ENCODE peak calls at places on chromosomes 11 and 22, in ten cellular contexts. M is astrocyte of the spinal cord; Q is fibroblast of villous mesenchyme; Y is T-cell; K is NAMALWA; G is activated CD4-positive, alpha-beta T cell treated with anti-CD3 and anti-CD28 coated beads, Interleukin-2, amount 50 U/mL, for 1 hour; N is Calu3; D is ACHN; S is cardiac muscle cell; V is AG08396. I is an unnamed sample.
A peak's percentile ranks its signal among the peaks of the same experiment; 100 is the strongest.

GRCh38 chr11:121446752-121447156 is 5.4 kb upstream of the SORL1 start:
- DNase-seq in N (no peak), M (peak; percentile 33), Q (peak; percentile 24), Y (no peak), S (peak; percentile 19), K (peak; percentile 50), V (no peak), G (no peak), D (no peak), I (peak; percentile 49)

GRCh38 chr11:31199403-31199802 is 170.1 kb downstream of the DCDC1 start:
- DNase-seq in Y (no peak), D (no peak), S (no peak), N (no peak), G (no peak), M (no peak), K (no peak), V (no peak), Q (no peak), I (no peak)

GRCh38 chr11:117930668-117931330 is 1.6 kb upstream of the TMPRSS13 start:
- DNase-seq in Q (no peak), Y (no peak), V (no peak), D (no peak), S (no peak), N (no peak), M (no peak), K (no peak), G (no peak), I (no peak)

GRCh38 chr11:68312780-68313573 is 586 bp downstream of the LRP5 start:
- DNase-seq in V (peak; percentile 62), N (no peak), Y (no peak), K (no peak), D (no peak), S (no peak), M (no peak), Q (peak; percentile 20), G (no peak), I (no peak)

GRCh38 chr22:43377486-43377995 is 34.3 kb upstream of the MPPED1 start:
- DNase-seq in S (peak; percentile 37), M (no peak), Y (no peak), D (no peak), K (no peak), N (no peak), V (no peak), G (no peak), Q (no peak), I (no peak)

GRCh38 chr22:45485271-45485670 is 17.4 kb upstream of the FBLN1 start:
- DNase-seq in Q (peak; percentile 86), M (no peak), K (no peak), V (no peak), Y (no peak), G (no peak), N (no peak), D (no peak), S (no peak), I (no peak)

GRCh38 chr22:30969532-30970355 is 679 bp downstream of the TUG1 start:
- DNase-seq in Y (peak; percentile 9), M (peak; percentile 44), Q (peak; percentile 61), D (peak; percentile 46), S (peak; percentile 64), N (peak; percentile 45), V (peak; percentile 64), G (peak; percentile 32), K (peak; percentile 69), I (peak; percentile 36)

GRCh38 chr11:117430293-117430955 is 102.8 kb downstream of the CEP164 start:
- DNase-seq in Q (no peak), S (no peak), Y (no peak), K (no peak), N (no peak), M (no peak), D (no peak), G (no peak), V (no peak), I (no peak)

GRCh38 chr11:6431861-6432260 is 8.9 kb downstream of the HPX start:
- DNase-seq in S (peak; percentile 64), N (no peak), Q (no peak), D (peak; percentile 93), V (peak; percentile 42), G (no peak), M (peak; percentile 50), Y (no peak), K (no peak), I (peak; percentile 40)

GRCh38 chr11:63761173-63761572 is 7.4 kb downstream of the ZFTA start:
- DNase-seq in N (no peak), V (no peak), Q (no peak), S (no peak), Y (no peak), D (no peak), M (no peak), K (no peak), G (no peak), I (no peak)

GRCh38 chr11:19368726-19369364 is 128.1 kb upstream of the E2F8 start:
- DNase-seq in Y (no peak), M (peak; percentile 49), D (no peak), N (no peak), S (peak; percentile 80), G (no peak), Q (peak; percentile 67), V (no peak), K (no peak), I (peak; percentile 38)

GRCh38 chr22:21889251-21889990 is 22.0 kb upstream of the MAPK1 start:
- DNase-seq in N (no peak), S (no peak), D (no peak), V (no peak), M (no peak), G (no peak), Q (no peak), K (no peak), Y (no peak), I (no peak)

GRCh38 chr11:68142028-68142412 is 20.8 kb upstream of the CHKA start:
- DNase-seq in D (no peak), N (peak; percentile 73), V (no peak), K (peak; percentile 51), Y (no peak), G (peak; percentile 42), M (no peak), Q (no peak), S (no peak), I (no peak)

GRCh38 chr22:36462475-36462790 is 19.0 kb downstream of the TXN2 start:
- DNase-seq in S (no peak), V (no peak), Y (no peak), Q (no peak), K (no peak), D (no peak), N (no peak), M (no peak), G (no peak), I (no peak)

GRCh38 chr11:94068764-94069163 is 47.6 kb downstream of the HEPHL1 start:
- DNase-seq in K (no peak), D (no peak), Y (no peak), S (no peak), V (no peak), N (no peak), G (no peak), Q (no peak), M (no peak), I (no peak)

GRCh38 chr11:3944198-3944597 is 88.7 kb downstream of the STIM1 start:
- DNase-seq in M (no peak), S (peak; percentile 44), G (no peak), Y (no peak), Q (no peak), K (no peak), V (no peak), D (no peak), N (no peak), I (no peak)

GRCh38 chr11:726278-726915 is 20.4 kb downstream of the EPS8L2 start:
- DNase-seq in G (peak; percentile 47), S (peak; percentile 30), M (peak; percentile 39), Y (no peak), D (no peak), N (no peak), K (peak; percentile 71), Q (peak; percentile 20), V (peak; percentile 71), I (peak; percentile 64)

GRCh38 chr22:37431811-37432707 is 4.8 kb upstream of the ELFN2 start:
- DNase-seq in Y (no peak), G (no peak), N (peak; percentile 79), K (no peak), Q (peak; percentile 98), D (peak; percentile 98), V (peak; percentile 87), S (peak; percentile 98), M (peak; percentile 99), I (peak; percentile 74)

I was measured in SJCRH30.